ENCODE peak calls at places on chromosomes 12 and 14, in four cellular contexts. T is colonic mucosa; H is CD8-positive, alpha-beta T cell; U is AG10803. A is an unnamed sample.

GRCh38 chr12:9634177-9634803 is 26.6 kb upstream of the KLRB1 start:
- DNase-seq in T (peak), H (peak), U (peak), A (peak)

GRCh38 chr14:85154714-85155113 is 375.2 kb upstream of the FLRT2 start:
- DNase-seq in T (no peak), H (no peak), U (no peak), A (no peak)

GRCh38 chr12:121799175-121799841 is 4.5 kb upstream of the SETD1B start:
- DNase-seq in T (peak), H (no peak), U (peak), A (peak)

GRCh38 chr12:43348221-43348620 is 203.8 kb downstream of the ADAMTS20 start:
- DNase-seq in T (no peak), H (no peak), U (peak), A (no peak)

GRCh38 chr14:89349196-89350008 is 67.6 kb downstream of the FOXN3 start:
- DNase-seq in T (peak), H (no peak), U (no peak), A (no peak)

GRCh38 chr12:4383304-4383865 is 3.9 kb upstream of the FGF23 start:
- DNase-seq in T (no peak), H (no peak), U (no peak), A (peak)

GRCh38 chr14:56858422-56858821 is 48.1 kb upstream of the OTX2 start:
- DNase-seq in T (peak), H (no peak), U (no peak), A (no peak)

GRCh38 chr12:122483969-122484368 is 16.8 kb downstream of the ZCCHC8 start:
- DNase-seq in T (no peak), H (no peak), U (no peak), A (no peak)

GRCh38 chr12:26054383-26054782 is 70.5 kb downstream of the BHLHE41 start:
- DNase-seq in T (no peak), H (no peak), U (no peak), A (no peak)

GRCh38 chr12:80432061-80432460 is 12.0 kb upstream of the PTPRQ start:
- DNase-seq in T (no peak), H (no peak), U (no peak), A (no peak)

GRCh38 chr12:65755596-65755978 is 68.7 kb upstream of the HMGA2 start:
- DNase-seq in T (no peak), H (no peak), U (peak), A (no peak)

GRCh38 chr12:66164349-66164821 is 5.4 kb downstream of the TMBIM4 start:
- DNase-seq in T (no peak), H (no peak), U (peak), A (no peak)

GRCh38 chr12:48572326-48572725 is 2.5 kb upstream of the LALBA start:
- DNase-seq in T (no peak), H (no peak), U (no peak), A (no peak)

GRCh38 chr12:94817695-94818075 is 167.3 kb upstream of the TMCC3 start:
- DNase-seq in T (no peak), H (no peak), U (no peak), A (no peak)

GRCh38 chr12:131375972-131376345 is 334.9 kb upstream of the SFSWAP start:
- DNase-seq in T (no peak), H (no peak), U (no peak), A (no peak)

GRCh38 chr12:75345531-75345930 is 11.1 kb downstream of the GLIPR1L1 start:
- DNase-seq in T (no peak), H (no peak), U (no peak), A (no peak)

GRCh38 chr12:79426121-79426520 is 264.6 kb downstream of the PAWR start:
- DNase-seq in T (no peak), H (no peak), U (peak), A (no peak)

DNA sequence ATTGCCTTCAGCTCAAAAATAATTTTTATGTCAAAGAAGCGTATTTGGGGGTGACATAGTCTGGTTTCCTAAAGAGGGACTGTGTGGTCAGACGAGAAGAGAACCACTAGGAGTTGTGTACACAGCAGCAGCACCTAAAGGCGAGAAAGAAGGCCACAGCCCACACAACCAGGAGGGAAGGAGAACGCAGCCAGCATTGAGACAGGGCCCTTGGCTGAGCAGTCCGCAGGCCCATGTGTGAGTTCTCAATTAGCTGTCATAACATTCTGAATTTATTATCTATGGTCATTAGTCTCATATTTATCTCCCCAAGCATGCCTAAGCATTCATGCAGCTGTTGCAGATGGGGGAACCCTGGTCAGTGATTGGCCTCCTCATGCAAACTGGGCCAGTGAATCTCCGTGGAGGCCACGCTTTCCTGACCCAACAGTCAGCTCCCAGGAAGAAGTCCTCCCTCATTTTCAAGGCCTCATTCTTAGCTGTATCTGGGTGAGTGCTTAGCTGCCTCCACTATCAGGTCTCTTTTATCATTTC is 81.2 kb upstream of the ATF7IP start:
- DNase-seq in T (no peak), H (no peak), U (peak), A (peak)
- TF ChIP-seq CTCF in T (no peak), H (no peak), U (no peak), A (no peak)

GRCh38 chr14:38808734-38809455 is 294.1 kb downstream of the SEC23A start:
- DNase-seq in T (peak), H (no peak), U (no peak), A (no peak)
- TF ChIP-seq CTCF in T (no peak), H (no peak), U (no peak), A (no peak)

GRCh38 chr12:127024791-127025190 is 1242.2 kb upstream of the TMEM132C start:
- DNase-seq in T (no peak), H (no peak), U (no peak), A (no peak)

GRCh38 chr12:127025545-127025944 is 1241.4 kb upstream of the TMEM132C start:
- DNase-seq in T (no peak), H (no peak), U (peak), A (no peak)
- TF ChIP-seq CTCF in T (no peak), H (no peak), U (peak), A (no peak)

DNA sequence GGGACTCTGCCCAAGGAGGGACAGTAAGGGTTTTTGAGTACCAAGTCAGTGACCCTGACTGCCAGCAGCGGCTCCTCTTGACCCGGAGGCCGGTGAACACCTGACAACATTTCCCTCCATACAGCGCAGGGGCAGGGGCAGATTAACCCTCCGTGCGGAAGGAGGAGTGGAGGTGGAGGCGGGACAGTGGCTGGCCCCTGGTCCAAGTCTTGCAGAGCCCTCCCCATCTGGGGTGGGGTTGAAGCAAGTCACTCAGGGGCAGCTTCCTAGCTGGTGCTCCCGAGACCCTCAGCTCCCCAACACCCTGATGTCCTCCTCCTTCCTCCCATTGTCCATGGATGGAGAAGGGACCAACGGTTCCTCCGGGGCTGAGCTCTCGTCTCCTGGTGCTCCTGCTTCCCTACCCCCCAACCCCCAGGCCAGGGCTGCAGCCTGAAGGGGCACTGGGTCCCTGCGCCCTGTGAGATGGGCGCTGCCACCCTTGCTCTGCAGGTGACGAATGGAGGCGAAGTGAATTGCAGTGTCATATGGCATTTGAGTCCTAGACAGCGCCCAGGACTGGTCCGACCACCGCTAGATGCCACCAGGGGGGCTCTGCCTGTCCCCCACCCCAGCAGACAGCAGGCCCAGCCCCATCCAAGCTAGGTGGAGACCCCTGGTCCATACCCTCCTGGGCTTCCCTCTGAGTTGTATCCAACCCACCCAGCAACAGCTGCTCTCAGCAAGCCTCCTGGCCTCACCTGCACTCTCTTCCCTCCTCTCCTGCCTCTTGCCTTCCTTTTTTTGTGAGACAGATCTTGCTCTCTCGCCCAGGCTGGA is 7.0 kb upstream of the AMN start:
- DNase-seq in T (no peak), H (no peak), U (no peak), A (no peak)
- TF ChIP-seq CTCF in T (no peak), H (no peak), U (no peak), A (no peak)

GRCh38 chr12:52390739-52391617 is 5.5 kb upstream of the KRT84 start:
- DNase-seq in T (peak), H (no peak), U (peak), A (no peak)
- TF ChIP-seq CTCF in T (no peak), H (no peak), U (peak), A (peak)

GRCh38 chr12:104306376-104306775 is 2.8 kb downstream of the EID3 start:
- DNase-seq in T (no peak), H (no peak), U (no peak), A (no peak)

GRCh38 chr12:104304261-104305004 is 894 bp downstream of the EID3 start:
- DNase-seq in T (no peak), H (no peak), U (peak), A (no peak)

GRCh38 chr12:104303538-104304151 is at the start of gene EID3:
- DNase-seq in T (peak), H (peak), U (peak), A (peak)

GRCh38 chr12:104306943-104307654 is 3.6 kb downstream of the EID3 start:
- DNase-seq in T (no peak), H (no peak), U (no peak), A (no peak)

DNA sequence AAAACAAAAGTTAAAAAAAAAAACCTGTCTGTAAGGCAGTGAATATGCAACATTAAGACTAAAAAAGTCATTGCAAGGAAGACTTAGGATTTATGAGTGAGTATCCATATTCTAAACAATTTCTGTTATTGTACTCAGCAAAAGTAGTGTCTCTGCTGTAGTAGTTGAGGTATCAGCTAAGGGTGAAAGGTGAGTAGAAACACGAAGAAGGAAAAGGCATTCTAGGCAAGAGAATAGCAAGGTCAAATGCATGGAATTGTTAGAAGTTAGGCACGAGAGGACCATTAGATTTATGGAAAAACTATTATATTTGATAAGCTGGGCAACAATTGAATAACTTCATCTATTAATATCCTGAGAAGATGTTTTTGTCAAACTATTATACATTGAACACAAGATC is 1.8 kb downstream of the EID3 start:
- DNase-seq in T (no peak), H (no peak), U (no peak), A (no peak)
- TF ChIP-seq CTCF in T (no peak), H (no peak), U (no peak), A (no peak)

GRCh38 chr12:120468846-120469449 is 600 bp downstream of the SRSF9 start:
- DNase-seq in T (peak), H (peak), U (peak), A (peak)
- TF ChIP-seq CTCF in T (no peak), H (no peak), U (no peak), A (peak)

A was measured in GM13976.